ENCODE peak calls at places on chromosomes 12 and 14, in four cellular contexts. One of them, this sample, is unnamed.
A peak's percentile ranks its signal among the peaks of the same experiment; 100 is the strongest.

GRCh38 chr14:59337151-59337611 is 128.0 kb downstream of the GPR135 start:
- DNase-seq in cardiac fibroblast: peak; percentile 88
- DNase-seq in right atrium auricular region: peak; percentile 87
- DNase-seq in A549: no peak
- DNase-seq in this sample: peak; percentile 91

GRCh38 chr12:90262261-90262660 is 553.6 kb upstream of the ATP2B1 start:
- DNase-seq in right atrium auricular region: no peak
- DNase-seq in A549: no peak
- DNase-seq in cardiac fibroblast: peak; percentile 48
- DNase-seq in this sample: peak; percentile 37

GRCh38 chr12:51406299-51406698 is 15.1 kb upstream of the GALNT6 start:
- DNase-seq in A549: no peak
- DNase-seq in cardiac fibroblast: no peak
- DNase-seq in right atrium auricular region: no peak
- DNase-seq in this sample: no peak

GRCh38 chr14:64995291-64995690 is 8.6 kb downstream of the FNTB start:
- DNase-seq in cardiac fibroblast: no peak
- DNase-seq in right atrium auricular region: no peak
- DNase-seq in A549: no peak
- DNase-seq in this sample: no peak

GRCh38 chr12:132393245-132393795 is 63.9 kb upstream of the GALNT9 start:
- DNase-seq in cardiac fibroblast: peak; percentile 17
- DNase-seq in right atrium auricular region: no peak
- DNase-seq in A549: peak; percentile 95
- DNase-seq in this sample: no peak

GRCh38 chr14:51289169-51289568 is 49.1 kb downstream of the TMX1 start:
- DNase-seq in A549: no peak
- DNase-seq in right atrium auricular region: no peak
- DNase-seq in cardiac fibroblast: no peak
- DNase-seq in this sample: no peak

GRCh38 chr14:28098863-28099262 is 667.7 kb upstream of the FOXG1 start:
- DNase-seq in A549: no peak
- DNase-seq in cardiac fibroblast: no peak
- DNase-seq in right atrium auricular region: no peak
- DNase-seq in this sample: no peak

GRCh38 chr14:26404927-26405326 is 192.9 kb downstream of the NOVA1 start:
- DNase-seq in cardiac fibroblast: no peak
- DNase-seq in right atrium auricular region: no peak
- DNase-seq in A549: no peak
- DNase-seq in this sample: no peak

GRCh38 chr12:105378821-105379400 is 48.4 kb downstream of the C12orf75 start:
- DNase-seq in right atrium auricular region: no peak
- DNase-seq in cardiac fibroblast: peak; percentile 12
- DNase-seq in A549: no peak
- DNase-seq in this sample: peak; percentile 40

GRCh38 chr12:81819991-81820633 is 61.0 kb upstream of the PPFIA2 start:
- DNase-seq in right atrium auricular region: no peak
- DNase-seq in A549: no peak
- DNase-seq in cardiac fibroblast: peak; percentile 18
- DNase-seq in this sample: peak; percentile 18

GRCh38 chr14:36717363-36717762 is 55.7 kb downstream of the PAX9 start:
- DNase-seq in right atrium auricular region: no peak
- DNase-seq in A549: no peak
- DNase-seq in cardiac fibroblast: no peak
- DNase-seq in this sample: no peak

GRCh38 chr12:97758102-97758501 is 295.5 kb downstream of the RMST start:
- DNase-seq in A549: no peak
- DNase-seq in right atrium auricular region: no peak
- DNase-seq in cardiac fibroblast: no peak
- DNase-seq in this sample: no peak

GRCh38 chr14:36506732-36507614 is 13.1 kb downstream of the NKX2-1 start:
- DNase-seq in right atrium auricular region: no peak
- DNase-seq in A549: no peak
- DNase-seq in cardiac fibroblast: no peak
- DNase-seq in this sample: no peak

GRCh38 chr12:74334770-74335169 is 202.9 kb upstream of the ATXN7L3B start:
- DNase-seq in A549: no peak
- DNase-seq in right atrium auricular region: no peak
- DNase-seq in cardiac fibroblast: peak; percentile 67
- DNase-seq in this sample: peak; percentile 60

GRCh38 chr12:54416908-54417603 is 2.0 kb downstream of the ITGA5 start:
- DNase-seq in cardiac fibroblast: peak; percentile 52
- DNase-seq in A549: no peak
- DNase-seq in right atrium auricular region: no peak
- DNase-seq in this sample: no peak

GRCh38 chr14:31414190-31414833 is 6.0 kb downstream of the HEATR5A start:
- DNase-seq in A549: no peak
- DNase-seq in cardiac fibroblast: peak; percentile 41
- DNase-seq in right atrium auricular region: no peak
- DNase-seq in this sample: peak; percentile 14

GRCh38 chr14:31926123-31926522 is 151.0 kb upstream of the ARHGAP5 start:
- DNase-seq in right atrium auricular region: no peak
- DNase-seq in cardiac fibroblast: peak; percentile 67
- DNase-seq in A549: peak; percentile 59
- DNase-seq in this sample: peak; percentile 76

GRCh38 chr14:96905065-96905464 is 107.9 kb downstream of the VRK1 start:
- DNase-seq in cardiac fibroblast: no peak
- DNase-seq in right atrium auricular region: no peak
- DNase-seq in A549: no peak
- DNase-seq in this sample: no peak

GRCh38 chr12:94207467-94208432 is 59.4 kb downstream of the PLXNC1 start:
- DNase-seq in right atrium auricular region: no peak
- DNase-seq in cardiac fibroblast: peak; percentile 76
- DNase-seq in A549: no peak
- DNase-seq in this sample: peak; percentile 64

GRCh38 chr12:132953163-132953425 is 3.0 kb downstream of the ZNF605 start:
- DNase-seq in cardiac fibroblast: no peak
- DNase-seq in A549: no peak
- DNase-seq in right atrium auricular region: no peak
- DNase-seq in this sample: no peak

GRCh38 chr14:20539906-20540305 is 20.9 kb downstream of the RNASE9 start:
- DNase-seq in right atrium auricular region: no peak
- DNase-seq in cardiac fibroblast: no peak
- DNase-seq in A549: no peak
- DNase-seq in this sample: no peak

GRCh38 chr12:42039146-42039545 is 105.5 kb downstream of the GXYLT1 start:
- DNase-seq in A549: no peak
- DNase-seq in cardiac fibroblast: peak; percentile 79
- DNase-seq in right atrium auricular region: no peak
- DNase-seq in this sample: peak; percentile 71

GRCh38 chr14:55749201-55749812 is 169.3 kb downstream of the KTN1 start:
- DNase-seq in right atrium auricular region: no peak
- DNase-seq in cardiac fibroblast: peak; percentile 33
- DNase-seq in A549: no peak
- DNase-seq in this sample: peak; percentile 36

GRCh38 chr14:65620195-65620594 is 207.7 kb downstream of the FUT8 start:
- DNase-seq in right atrium auricular region: no peak
- DNase-seq in A549: no peak
- DNase-seq in cardiac fibroblast: peak; percentile 28
- DNase-seq in this sample: no peak

GRCh38 chr14:77985235-77985634 is 184.9 kb upstream of the NRXN3 start:
- DNase-seq in right atrium auricular region: no peak
- DNase-seq in cardiac fibroblast: peak; percentile 18
- DNase-seq in A549: no peak
- DNase-seq in this sample: peak; percentile 23

GRCh38 chr12:119008691-119009221 is 27.4 kb downstream of the SRRM4 start:
- DNase-seq in cardiac fibroblast: no peak
- DNase-seq in right atrium auricular region: no peak
- DNase-seq in A549: no peak
- DNase-seq in this sample: no peak

GRCh38 chr12:48758186-48758585 is 30.7 kb downstream of the ADCY6 start:
- DNase-seq in A549: no peak
- DNase-seq in cardiac fibroblast: peak; percentile 18
- DNase-seq in right atrium auricular region: no peak
- DNase-seq in this sample: peak; percentile 31

GRCh38 chr14:38791862-38792261 is 311.2 kb downstream of the SEC23A start:
- DNase-seq in right atrium auricular region: no peak
- DNase-seq in A549: no peak
- DNase-seq in cardiac fibroblast: no peak
- DNase-seq in this sample: no peak

GRCh38 chr12:109710747-109711595 is 2.7 kb upstream of the FAM222A start:
- DNase-seq in right atrium auricular region: no peak
- DNase-seq in cardiac fibroblast: peak; percentile 79
- DNase-seq in A549: peak; percentile 48
- DNase-seq in this sample: peak; percentile 61

GRCh38 chr14:32073537-32074189 is 3.4 kb upstream of the ARHGAP5 start:
- DNase-seq in right atrium auricular region: no peak
- DNase-seq in A549: peak; percentile 71
- DNase-seq in cardiac fibroblast: peak; percentile 90
- DNase-seq in this sample: peak; percentile 92

GRCh38 chr12:24378548-24379011 is 429.1 kb upstream of the SOX5 start:
- DNase-seq in cardiac fibroblast: peak; percentile 32
- DNase-seq in A549: no peak
- DNase-seq in right atrium auricular region: no peak
- DNase-seq in this sample: peak; percentile 89

GRCh38 chr12:76455582-76456345 is 103.8 kb downstream of the OSBPL8 start:
- DNase-seq in A549: peak; percentile 49
- DNase-seq in right atrium auricular region: no peak
- DNase-seq in cardiac fibroblast: peak; percentile 96
- DNase-seq in this sample: peak; percentile 95

GRCh38 chr14:20314026-20314425 is 8.3 kb upstream of the TTC5 start:
- DNase-seq in right atrium auricular region: no peak
- DNase-seq in cardiac fibroblast: no peak
- DNase-seq in A549: no peak
- DNase-seq in this sample: no peak

GRCh38 chr14:24848427-24848826 is 201.5 kb downstream of the STXBP6 start:
- DNase-seq in A549: no peak
- DNase-seq in cardiac fibroblast: peak; percentile 79
- DNase-seq in right atrium auricular region: no peak
- DNase-seq in this sample: peak; percentile 84

GRCh38 chr14:51883232-51883631 is 22.8 kb downstream of the GNG2 start:
- DNase-seq in right atrium auricular region: no peak
- DNase-seq in cardiac fibroblast: no peak
- DNase-seq in A549: no peak
- DNase-seq in this sample: no peak

GRCh38 chr14:67668559-67668958 is 5.9 kb downstream of the VTI1B start:
- DNase-seq in cardiac fibroblast: no peak
- DNase-seq in A549: no peak
- DNase-seq in right atrium auricular region: no peak
- DNase-seq in this sample: no peak

GRCh38 chr14:96249016-96249415 is 7.0 kb upstream of the BDKRB1 start:
- DNase-seq in cardiac fibroblast: peak; percentile 91
- DNase-seq in right atrium auricular region: no peak
- DNase-seq in A549: no peak
- DNase-seq in this sample: peak; percentile 90

GRCh38 chr12:63151061-63151897 is at the start of gene AVPR1A:
- DNase-seq in A549: peak; percentile 33
- DNase-seq in cardiac fibroblast: no peak
- DNase-seq in right atrium auricular region: no peak
- DNase-seq in this sample: peak; percentile 4

GRCh38 chr12:63149884-63150254 is 1.1 kb downstream of the AVPR1A start:
- DNase-seq in right atrium auricular region: no peak
- DNase-seq in cardiac fibroblast: no peak
- DNase-seq in A549: no peak
- DNase-seq in this sample: no peak

GRCh38 chr12:63154560-63154959 is 3.6 kb upstream of the AVPR1A start:
- DNase-seq in right atrium auricular region: no peak
- DNase-seq in A549: no peak
- DNase-seq in cardiac fibroblast: no peak
- DNase-seq in this sample: no peak

GRCh38 chr12:63151898-63152700 is 1.1 kb upstream of the AVPR1A start:
- DNase-seq in cardiac fibroblast: peak; percentile 58
- DNase-seq in A549: peak; percentile 69
- DNase-seq in right atrium auricular region: no peak
- DNase-seq in this sample: peak; percentile 75

DNA sequence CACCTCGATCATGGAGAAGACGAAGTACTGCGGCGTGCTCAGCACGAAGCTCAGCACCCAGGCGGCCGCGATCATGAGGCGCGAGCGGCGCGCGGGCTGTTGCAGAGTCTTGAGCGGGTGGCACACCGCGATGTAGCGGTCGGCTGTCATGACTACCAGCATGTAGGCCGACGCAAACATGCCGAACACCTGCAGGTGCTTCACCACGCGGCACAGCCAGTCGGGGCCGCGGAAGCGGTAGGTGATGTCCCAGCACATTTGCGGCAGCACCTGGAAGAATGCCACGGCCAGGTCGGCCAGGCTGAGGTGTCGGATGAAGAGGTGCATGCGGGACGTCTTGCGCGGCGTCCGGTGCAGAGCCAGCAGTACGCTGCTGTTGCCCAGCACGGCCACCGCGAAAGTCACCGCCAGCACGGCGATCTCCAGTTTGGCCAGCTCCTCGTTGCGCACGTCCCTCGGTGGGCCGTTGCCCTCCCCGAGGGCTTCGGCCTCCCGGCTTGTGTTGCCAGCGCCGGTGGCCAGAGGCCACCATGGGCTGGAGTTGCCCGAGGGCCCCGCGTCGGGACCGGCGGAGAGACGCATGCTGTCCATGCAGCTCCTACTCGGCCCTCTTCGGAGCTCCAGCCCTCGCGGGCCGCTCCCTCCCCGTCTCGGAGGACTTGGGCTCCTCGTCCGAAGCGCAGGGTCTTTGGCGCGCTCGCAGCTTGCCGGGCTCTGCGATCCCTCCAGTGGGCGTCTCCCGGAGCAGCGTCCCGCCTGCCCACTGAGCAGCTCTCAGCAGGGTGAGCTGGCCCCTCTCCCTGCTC is 543 bp downstream of the AVPR1A start:
- DNase-seq in A549: no peak
- DNase-seq in right atrium auricular region: no peak
- DNase-seq in cardiac fibroblast: no peak
- DNase-seq in this sample: peak; percentile 2
- H3K4me3 ChIP-seq in A549: peak overlapping the region; percentile 49
- H3K4me3 ChIP-seq in right atrium auricular region: peak overlapping the region; percentile 16
- H3K4me3 ChIP-seq in cardiac fibroblast: no peak overlapping the region
- H3K4me3 ChIP-seq in this sample: peak overlapping the region; percentile 6

DNA sequence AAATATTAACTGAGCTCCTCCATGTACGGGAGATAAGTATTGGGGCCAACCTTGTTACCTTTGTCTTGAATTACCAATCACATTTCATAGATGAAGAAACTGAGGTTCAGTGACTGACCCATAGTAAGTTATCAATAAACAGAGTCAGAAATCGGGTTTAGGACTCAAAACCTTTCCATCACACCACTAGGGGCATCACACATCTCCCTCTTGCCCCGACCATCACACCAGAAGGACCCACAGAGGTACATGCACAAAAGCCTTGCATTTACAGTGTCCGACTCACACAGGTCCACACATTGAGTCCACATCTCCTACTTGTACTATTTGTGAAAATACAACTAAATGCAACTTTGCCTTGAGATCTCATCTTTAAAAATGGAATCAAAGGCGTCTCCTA is 29.4 kb downstream of the KCNA5 start:
- DNase-seq in cardiac fibroblast: no peak
- DNase-seq in right atrium auricular region: no peak
- DNase-seq in A549: no peak
- DNase-seq in this sample: no peak
- TF ChIP-seq CTCF in cardiac fibroblast: no peak
- TF ChIP-seq CTCF in right atrium auricular region: no peak
- TF ChIP-seq CTCF in A549: no peak
- TF ChIP-seq CTCF in this sample: peak; percentile 11

GRCh38 chr12:79692860-79693605 is 2.3 kb upstream of the PAWR start:
- DNase-seq in cardiac fibroblast: peak; percentile 30
- DNase-seq in A549: no peak
- DNase-seq in right atrium auricular region: no peak
- DNase-seq in this sample: no peak
- H3K4me3 ChIP-seq in cardiac fibroblast: no peak overlapping the region
- H3K4me3 ChIP-seq in A549: peak overlapping the region; percentile 88
- H3K4me3 ChIP-seq in right atrium auricular region: no peak overlapping the region
- H3K4me3 ChIP-seq in this sample: no peak overlapping the region

GRCh38 chr14:94129111-94129757 is at the start of gene IFI27L2:
- DNase-seq in right atrium auricular region: peak; percentile 74
- DNase-seq in cardiac fibroblast: peak; percentile 79
- DNase-seq in A549: peak; percentile 90
- DNase-seq in this sample: peak; percentile 81
- TF ChIP-seq CTCF in right atrium auricular region: peak; percentile 46
- TF ChIP-seq CTCF in cardiac fibroblast: no peak
- TF ChIP-seq CTCF in A549: no peak
- TF ChIP-seq CTCF in this sample: peak; percentile 40

This sample was measured in choroid plexus epithelial cell.